ENCODE peak calls at places on chromosomes 11 and 22, in ten cellular contexts. K is fibroblast of pulmonary artery, Q is fibroblast of lung, X is kidney, C is stomach, P is breast epithelium, W is ovary, O is BJ, E is GM13976, R is left ventricle myocardium inferior. L is an unnamed sample.
A peak's percentile ranks its signal among the peaks of the same experiment; 100 is the strongest.

GRCh38 chr11:88414385-88414861 is 76.9 kb upstream of the CTSC start:
- DNase-seq in K (peak; percentile 94), Q (peak; percentile 78), X (no peak), C (no peak), P (no peak), W (no peak), O (no peak), E (no peak), R (no peak), L (peak; percentile 83)

GRCh38 chr22:46091277-46091977 is 58.9 kb upstream of the PPARA start:
- DNase-seq in K (no peak), Q (no peak), X (peak; percentile 50), C (no peak), P (no peak), W (peak; percentile 36), O (no peak), E (no peak), R (peak; percentile 12), L (no peak)

GRCh38 chr11:13009921-13010736 is 1.0 kb downstream of the RASSF10 start:
- DNase-seq in K (no peak), Q (no peak), X (peak; percentile 79), C (peak; percentile 54), P (no peak), W (no peak), O (no peak), E (peak; percentile 31), R (no peak), L (no peak)

GRCh38 chr11:67572747-67573419 is 10.7 kb upstream of the GSTP1 start:
- DNase-seq in K (peak; percentile 65), Q (peak; percentile 59), X (no peak), C (peak; percentile 79), P (peak; percentile 59), W (peak; percentile 45), O (no peak), E (no peak), R (no peak), L (peak; percentile 78)

GRCh38 chr22:45892681-45893461 is 84.1 kb downstream of the WNT7B start:
- DNase-seq in K (no peak), Q (no peak), X (peak; percentile 61), C (no peak), P (no peak), W (no peak), O (no peak), E (no peak), R (peak; percentile 11), L (no peak)

GRCh38 chr11:114412946-114413345 is 12.5 kb downstream of the RBM7 start:
- DNase-seq in K (no peak), Q (no peak), X (no peak), C (no peak), P (no peak), W (no peak), O (no peak), E (no peak), R (no peak), L (no peak)

GRCh38 chr22:50641696-50642607 is 14.0 kb upstream of the ARSA start:
- DNase-seq in K (peak; percentile 48), Q (peak; percentile 86), X (no peak), C (no peak), P (no peak), W (peak; percentile 70), O (no peak), E (no peak), R (no peak), L (no peak)

GRCh38 chr11:8810331-8811301 is 100.4 kb upstream of the AKIP1 start:
- DNase-seq in K (peak; percentile 74), Q (peak; percentile 82), X (peak; percentile 95), C (peak; percentile 84), P (peak; percentile 77), W (peak; percentile 92), O (no peak), E (peak; percentile 75), R (peak; percentile 81), L (peak; percentile 80)

GRCh38 chr11:75240381-75241035 is at the start of gene TPBGL:
- DNase-seq in K (no peak), Q (no peak), X (peak; percentile 88), C (peak; percentile 23), P (no peak), W (peak; percentile 53), O (no peak), E (no peak), R (no peak), L (no peak)

GRCh38 chr11:12330491-12331231 is 46.7 kb upstream of the PARVA start:
- DNase-seq in K (no peak), Q (peak; percentile 2), X (no peak), C (no peak), P (no peak), W (no peak), O (no peak), E (no peak), R (no peak), L (peak; percentile 6)

GRCh38 chr11:83241291-83241946 is 44.7 kb downstream of the CCDC90B start:
- DNase-seq in K (peak; percentile 74), Q (peak; percentile 70), X (no peak), C (peak; percentile 74), P (no peak), W (no peak), O (no peak), E (peak; percentile 34), R (no peak), L (peak; percentile 80)

GRCh38 chr11:102360681-102361080 is 13.7 kb downstream of the BIRC2 start:
- DNase-seq in K (no peak), Q (no peak), X (no peak), C (no peak), P (no peak), W (no peak), O (no peak), E (no peak), R (no peak), L (no peak)

GRCh38 chr11:120243221-120243620 is 3.3 kb downstream of the POU2F3 start:
- DNase-seq in K (no peak), Q (no peak), X (no peak), C (no peak), P (no peak), W (no peak), O (no peak), E (no peak), R (no peak), L (no peak)

GRCh38 chr11:120241277-120241676 is 1.3 kb downstream of the POU2F3 start:
- DNase-seq in K (no peak), Q (no peak), X (no peak), C (no peak), P (peak; percentile 73), W (no peak), O (no peak), E (no peak), R (no peak), L (no peak)

GRCh38 chr11:120238968-120239620 is 846 bp upstream of the POU2F3 start:
- DNase-seq in K (no peak), Q (no peak), X (no peak), C (no peak), P (no peak), W (no peak), O (no peak), E (no peak), R (no peak), L (no peak)

GRCh38 chr11:120240866-120241265 is 926 bp downstream of the POU2F3 start:
- DNase-seq in K (no peak), Q (no peak), X (no peak), C (no peak), P (no peak), W (no peak), O (no peak), E (no peak), R (no peak), L (no peak)

GRCh38 chr11:120239713-120240640 is at the start of gene POU2F3:
- DNase-seq in K (no peak), Q (no peak), X (no peak), C (peak; percentile 52), P (no peak), W (no peak), O (no peak), E (no peak), R (no peak), L (no peak)
- TF ChIP-seq CTCF in K (peak; percentile 12), Q (peak; percentile 14), X (no peak), C (no peak), P (no peak), W (no peak), O (peak; percentile 11), E (peak; percentile 20), R (no peak), L (no peak)

DNA sequence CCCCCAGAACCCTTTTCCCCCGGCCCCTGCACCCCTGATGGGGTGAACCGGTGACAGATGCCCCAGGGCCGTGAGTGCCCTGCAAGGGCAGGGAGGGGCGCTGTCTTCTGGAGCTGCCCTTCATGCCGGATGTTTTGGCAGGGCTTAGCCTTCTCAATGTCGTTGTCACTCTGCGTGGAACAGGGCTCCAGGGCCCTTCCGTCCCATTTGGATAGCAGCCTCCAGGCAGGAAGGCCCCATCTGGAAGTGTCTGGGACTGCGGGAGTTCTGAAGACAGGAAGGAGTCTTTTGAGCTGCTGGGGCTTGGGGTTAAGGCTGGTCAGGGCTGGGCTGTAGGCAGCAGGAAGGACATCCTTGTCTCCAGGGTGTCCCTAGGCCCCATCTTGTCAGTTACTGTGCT is 4.6 kb downstream of the FRMD8 start:
- DNase-seq in K (peak; percentile 41), Q (peak; percentile 36), X (no peak), C (no peak), P (no peak), W (no peak), O (no peak), E (peak; percentile 40), R (peak; percentile 57), L (no peak)
- TF ChIP-seq CTCF in K (peak; percentile 4), Q (no peak), X (no peak), C (no peak), P (no peak), W (no peak), O (peak; percentile 19), E (no peak), R (peak; percentile 15), L (peak; percentile 4)

DNA sequence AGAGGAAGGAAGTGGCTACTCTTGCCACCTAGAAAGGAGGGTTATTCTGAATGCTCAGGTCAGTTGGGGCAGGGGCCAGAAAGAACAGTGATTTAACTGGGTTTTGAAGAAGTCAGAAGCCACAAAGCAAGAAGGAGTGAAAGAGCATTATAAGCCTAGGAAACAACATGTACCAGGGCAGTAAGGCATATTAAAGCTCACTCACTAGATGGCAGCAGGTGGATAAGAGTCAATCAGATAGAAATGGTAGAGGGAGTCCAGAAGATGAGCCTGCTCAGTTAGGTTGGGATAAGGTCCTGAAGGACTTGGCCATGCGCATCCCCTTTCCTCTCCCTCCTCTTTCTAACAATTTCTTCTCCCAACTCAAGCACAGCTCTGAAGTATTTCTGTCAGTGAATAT is 22.0 kb upstream of the PATE1 start:
- DNase-seq in K (peak; percentile 49), Q (peak; percentile 1), X (no peak), C (no peak), P (no peak), W (no peak), O (no peak), E (no peak), R (no peak), L (peak; percentile 23)
- TF ChIP-seq CTCF in K (peak; percentile 47), Q (no peak), X (no peak), C (no peak), P (no peak), W (no peak), O (peak; percentile 29), E (no peak), R (no peak), L (peak; percentile 27)

DNA sequence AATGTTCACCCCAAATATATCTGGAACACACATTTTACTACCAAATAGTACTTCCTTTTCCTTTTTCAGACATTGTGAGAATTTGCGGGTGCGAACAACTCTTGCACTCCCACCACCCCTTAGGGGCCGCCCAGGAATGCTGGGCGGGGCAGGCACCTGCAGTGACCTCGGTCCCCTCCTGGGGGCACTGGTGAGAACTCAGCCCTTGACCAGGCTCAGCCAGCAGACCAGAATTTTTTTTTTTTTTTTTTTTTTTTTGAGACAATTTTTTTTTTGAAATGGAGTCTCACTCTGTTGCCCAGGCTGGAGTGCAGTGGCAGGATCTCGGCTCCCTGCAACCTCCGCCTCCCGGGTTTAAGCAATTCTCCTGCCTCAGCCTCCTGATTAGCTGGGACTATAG is 75.8 kb downstream of the ARHGAP8 start:
- DNase-seq in K (no peak), Q (no peak), X (no peak), C (no peak), P (no peak), W (no peak), O (no peak), E (peak; percentile 69), R (no peak), L (peak; percentile 21)
- TF ChIP-seq CTCF in K (peak; percentile 43), Q (peak; percentile 29), X (no peak), C (no peak), P (no peak), W (no peak), O (peak; percentile 51), E (peak; percentile 36), R (peak; percentile 36), L (peak; percentile 70)